ENCODE peak calls at places on chromosomes 7 and 10, in four cellular contexts. J is left ventricle myocardium inferior, L is fibroblast of lung, H is GM23248. I is an unnamed sample. For H3K36me3, the result is how much of the 10 kb centered on the place peaks cover.

GRCh38 chr7:89049043-89049442 is 253.5 kb upstream of the TEX47 start:
- DNase-seq in J (no peak), H (no peak), L (no peak), I (no peak)

GRCh38 chr10:102065561-102066420 is 642 bp downstream of the HPS6 start:
- DNase-seq in L (no peak), J (peak), H (peak), I (no peak)

GRCh38 chr10:132335189-132336063 is 3.4 kb downstream of the LRRC27 start:
- DNase-seq in J (no peak), L (no peak), H (no peak), I (no peak)

GRCh38 chr7:44678468-44679179 is 70.0 kb upstream of the ZMIZ2 start:
- DNase-seq in H (peak), L (peak), J (peak), I (no peak)

GRCh38 chr7:94300176-94300835 is 94.4 kb upstream of the COL1A2 start:
- DNase-seq in J (no peak), L (peak), H (peak), I (no peak)

GRCh38 chr7:151754142-151754590 is 122.7 kb downstream of the PRKAG2 start:
- DNase-seq in H (peak), L (peak), J (peak), I (peak)

GRCh38 chr10:60937784-60938654 is 6.0 kb downstream of the RHOBTB1 start:
- DNase-seq in L (peak), J (no peak), H (peak), I (no peak)

GRCh38 chr10:52609601-52610240 is 162.9 kb downstream of the MBL2 start:
- DNase-seq in H (no peak), L (no peak), J (no peak), I (no peak)

GRCh38 chr10:125662616-125663015 is 20.3 kb downstream of the TEX36 start:
- DNase-seq in L (peak), J (no peak), H (peak), I (no peak)

GRCh38 chr10:86972613-86973380 is 4.5 kb downstream of the ADIRF start:
- DNase-seq in H (no peak), L (no peak), J (no peak), I (peak)

GRCh38 chr7:50774299-50774698 is 8.4 kb downstream of the GRB10 start:
- DNase-seq in J (no peak), H (no peak), L (no peak), I (no peak)

GRCh38 chr10:130177250-130177649 is 41.1 kb downstream of the GLRX3 start:
- DNase-seq in H (no peak), J (no peak), L (no peak), I (no peak)

GRCh38 chr7:74044366-74045350 is 16.7 kb downstream of the ELN start:
- DNase-seq in J (no peak), L (no peak), H (no peak), I (no peak)

GRCh38 chr7:74040101-74040790 is 12.3 kb downstream of the ELN start:
- DNase-seq in L (no peak), J (no peak), H (no peak), I (no peak)

GRCh38 chr7:74043523-74043951 is 15.6 kb downstream of the ELN start:
- DNase-seq in J (no peak), L (peak), H (peak), I (no peak)

GRCh38 chr7:74040791-74041520 is 13.0 kb downstream of the ELN start:
- DNase-seq in J (no peak), L (no peak), H (no peak), I (no peak)

GRCh38 chr7:74042746-74043522 is 15.0 kb downstream of the ELN start:
- DNase-seq in L (no peak), J (no peak), H (no peak), I (no peak)
- H3K36me3 ChIP-seq in L (under half), J (under half), H (under half), I (under half)

DNA sequence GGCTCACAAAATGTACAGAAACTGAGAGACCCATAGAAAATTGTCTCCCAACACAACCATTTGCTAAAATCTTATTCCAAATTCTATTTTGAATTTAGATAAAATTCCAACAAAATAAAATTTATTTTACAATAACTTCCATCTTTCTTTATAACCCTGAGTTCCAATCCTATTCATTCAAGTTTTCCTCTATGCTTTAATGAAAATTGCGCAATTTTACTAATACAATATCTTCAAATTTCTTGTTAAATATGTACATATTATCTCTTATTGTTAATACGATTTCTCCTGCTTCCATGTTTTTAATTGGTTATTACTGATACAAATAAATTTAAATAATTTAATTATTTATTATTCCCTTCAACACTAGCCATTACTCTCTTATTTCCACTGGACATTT is 645.2 kb upstream of the COBL start:
- DNase-seq in L (no peak), J (no peak), H (no peak), I (no peak)
- H3K4me3 ChIP-seq in L (no peak), J (no peak), H (no peak), I (no peak)

DNA sequence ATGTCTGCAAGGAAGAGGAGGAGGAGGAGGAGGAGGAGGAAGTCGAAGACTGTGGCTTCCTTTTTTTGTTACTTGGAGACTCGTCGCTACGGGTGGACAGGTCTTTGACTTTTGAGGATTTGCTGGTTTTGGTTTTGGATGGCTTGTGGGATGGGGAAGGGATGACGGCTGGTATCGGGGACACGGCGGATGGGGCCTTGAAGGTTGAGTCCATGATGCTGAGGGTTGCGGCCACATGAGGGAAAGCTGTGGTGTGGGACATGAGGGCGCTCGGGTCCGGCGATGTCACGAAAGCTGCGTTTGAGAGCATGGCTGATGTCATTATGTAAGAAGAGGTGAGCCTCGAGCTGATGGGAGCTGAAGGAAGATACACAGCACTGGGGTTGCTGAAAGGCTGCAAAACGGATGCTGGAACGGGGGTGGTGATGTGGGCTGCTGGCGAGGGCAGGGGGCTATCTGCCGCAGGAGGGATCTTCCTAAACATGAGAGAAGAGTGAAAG is 33.1 kb upstream of the EFCAB10 start:
- DNase-seq in L (no peak), H (no peak), J (no peak), I (no peak)
- H3K36me3 ChIP-seq in L (under half), H (under half), J (under half), I (under half)

GRCh38 chr7:7713730-7714129 is 4.7 kb downstream of the RPA3 start:
- DNase-seq in L (no peak), J (no peak), H (no peak), I (no peak)
- H3K4me3 ChIP-seq in L (no peak), J (no peak), H (no peak), I (no peak)

I was measured in H1.